ENCODE peak calls at places on chromosomes 6 and 20, in five cellular contexts. E, V, K, L and O are unnamed samples.

GRCh38 chr6:124190256-124190655 is 386.6 kb downstream of the NKAIN2 start:
- DNase-seq in L (no peak), K (no peak), V (no peak), E (no peak), O (no peak)

GRCh38 chr6:141488466-141488865 is 644.3 kb upstream of the GJE1 start:
- DNase-seq in L (no peak), V (no peak), E (no peak), K (peak; percentile 46), O (no peak)

GRCh38 chr6:17998003-17998402 is 10.6 kb upstream of the KIF13A start:
- DNase-seq in K (no peak), E (no peak), L (no peak), V (no peak), O (no peak)

GRCh38 chr6:166625356-166625755 is 1.7 kb downstream of the RPS6KA2 start:
- DNase-seq in L (no peak), V (no peak), E (no peak), K (peak; percentile 74), O (no peak)

GRCh38 chr6:76697585-76697984 is 625.1 kb upstream of the IMPG1 start:
- DNase-seq in K (peak; percentile 18), E (no peak), L (no peak), V (no peak), O (no peak)

GRCh38 chr20:43017241-43018030 is 172.3 kb downstream of the PTPRT start:
- DNase-seq in L (no peak), V (no peak), K (no peak), E (no peak), O (no peak)

GRCh38 chr20:47749367-47749766 is 35.9 kb downstream of the SULF2 start:
- DNase-seq in E (no peak), V (peak; percentile 47), L (no peak), K (no peak), O (peak; percentile 46)

GRCh38 chr6:77034161-77034560 is 429.1 kb downstream of the HTR1B start:
- DNase-seq in V (no peak), E (no peak), K (peak; percentile 96), L (no peak), O (no peak)

GRCh38 chr6:138559153-138559552 is 59.9 kb upstream of the NHSL1 start:
- DNase-seq in V (no peak), E (no peak), K (no peak), L (no peak), O (no peak)

GRCh38 chr20:41081276-41081814 is 52.7 kb downstream of the TOP1 start:
- DNase-seq in L (no peak), V (no peak), K (peak; percentile 82), E (no peak), O (no peak)

GRCh38 chr6:25876203-25876602 is 2.2 kb upstream of the SLC17A3 start:
- DNase-seq in V (no peak), L (no peak), K (no peak), E (no peak), O (no peak)

GRCh38 chr20:51529758-51530157 is 12.8 kb downstream of the NFATC2 start:
- DNase-seq in L (peak; percentile 46), V (no peak), K (peak; percentile 61), E (no peak), O (no peak)

GRCh38 chr6:68427630-68428029 is 207.5 kb upstream of the ADGRB3 start:
- DNase-seq in V (no peak), E (no peak), K (peak; percentile 0), L (no peak), O (no peak)

GRCh38 chr20:64036346-64037198 is 590 bp downstream of the C20orf204 start:
- DNase-seq in V (no peak), L (peak; percentile 78), K (peak; percentile 53), E (no peak), O (no peak)

GRCh38 chr20:50070361-50070760 is 42.6 kb downstream of the UBE2V1 start:
- DNase-seq in K (no peak), V (no peak), E (no peak), L (peak; percentile 39), O (peak; percentile 15)

GRCh38 chr6:105382918-105383317 is 20.0 kb downstream of the PREP start:
- DNase-seq in V (no peak), L (no peak), E (no peak), K (no peak), O (no peak)

GRCh38 chr6:139028658-139029469 is at the start of gene ABRACL:
- DNase-seq in L (peak; percentile 42), K (peak; percentile 63), E (peak; percentile 78), V (peak; percentile 61), O (peak; percentile 26)

GRCh38 chr6:80214436-80215022 is 108.1 kb downstream of the BCKDHB start:
- DNase-seq in K (peak; percentile 70), L (peak; percentile 65), V (peak; percentile 37), E (no peak), O (peak; percentile 24)

GRCh38 chr6:7615611-7616383 is 25.8 kb downstream of the SNRNP48 start:
- DNase-seq in V (peak; percentile 54), E (no peak), K (peak; percentile 65), L (peak; percentile 77), O (no peak)

GRCh38 chr6:11275598-11275997 is 43.1 kb upstream of the NEDD9 start:
- DNase-seq in L (no peak), V (no peak), E (no peak), K (no peak), O (no peak)

GRCh38 chr6:5937516-5937915 is 69.2 kb downstream of the NRN1 start:
- DNase-seq in L (no peak), K (no peak), E (no peak), V (no peak), O (no peak)

GRCh38 chr20:7741866-7742265 is 198.4 kb downstream of the HAO1 start:
- DNase-seq in L (no peak), K (no peak), V (no peak), E (no peak), O (no peak)

GRCh38 chr20:8116067-8116811 is 15.8 kb upstream of the PLCB1 start:
- DNase-seq in K (peak; percentile 91), V (no peak), L (no peak), E (no peak), O (no peak)

GRCh38 chr6:87351583-87351982 is 7.0 kb downstream of the C6orf163 start:
- DNase-seq in V (no peak), L (no peak), E (no peak), K (no peak), O (no peak)

GRCh38 chr6:41502607-41503434 is 43.4 kb upstream of the FOXP4 start:
- DNase-seq in K (no peak), V (peak; percentile 20), E (no peak), L (no peak), O (peak; percentile 25)

DNA sequence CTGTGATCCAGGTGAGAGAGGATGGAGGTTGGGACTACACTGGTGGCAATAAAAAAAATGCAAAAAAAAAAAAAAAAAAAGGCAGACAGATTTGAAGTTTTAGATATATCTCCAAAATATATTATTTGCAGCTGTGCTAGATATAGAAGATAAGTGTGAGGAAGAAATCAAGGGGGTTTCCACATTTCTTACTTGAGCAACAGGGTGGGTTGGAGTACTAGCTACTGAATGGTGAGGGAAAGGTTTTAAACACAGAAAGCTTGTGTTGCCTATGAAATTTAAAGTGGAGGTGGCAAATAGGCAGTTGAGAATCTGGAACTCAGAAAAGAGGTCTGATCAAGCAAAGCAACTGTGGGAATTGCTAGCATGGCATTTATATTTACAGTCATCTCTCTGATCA is 59.9 kb upstream of the GNRH2 start:
- DNase-seq in V (no peak), L (no peak), K (no peak), E (no peak), O (no peak)
- H3K27ac ChIP-seq in V (no peak overlapping the region), L (no peak overlapping the region), K (no peak overlapping the region), E (no peak overlapping the region), O (no peak overlapping the region)

GRCh38 chr20:839015-839414 is 5.5 kb downstream of the FAM110A start:
- DNase-seq in K (no peak), E (no peak), V (no peak), L (no peak), O (no peak)

GRCh38 chr20:834151-834747 is 734 bp downstream of the FAM110A start:
- DNase-seq in V (no peak), L (no peak), K (no peak), E (no peak), O (no peak)

GRCh38 chr20:833450-834150 is at the start of gene FAM110A:
- DNase-seq in E (peak; percentile 98), V (peak; percentile 98), L (peak; percentile 95), K (peak; percentile 91), O (peak; percentile 95)

GRCh38 chr20:835220-836045 is 1.9 kb downstream of the FAM110A start:
- DNase-seq in E (peak; percentile 94), V (peak; percentile 71), L (peak; percentile 59), K (no peak), O (peak; percentile 57)

DNA sequence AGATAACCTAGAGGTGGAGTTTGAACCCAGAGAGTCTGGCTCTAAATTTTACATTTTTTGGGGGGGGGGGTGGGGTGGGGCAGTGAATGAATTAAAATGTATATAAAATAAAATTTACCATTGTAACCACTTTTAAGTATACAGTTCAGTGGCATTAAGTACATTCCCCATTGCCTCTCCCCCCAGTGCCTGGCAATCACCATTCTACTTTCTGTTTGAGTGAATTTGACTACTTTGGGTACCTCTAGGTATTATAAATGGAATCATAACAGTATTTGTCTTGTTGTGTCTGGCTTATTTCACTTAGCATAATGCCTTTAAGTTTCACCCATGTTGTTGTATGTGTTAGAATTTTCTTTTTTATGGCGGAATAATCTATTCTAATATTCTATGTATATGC is 2.7 kb downstream of the FAM110A start:
- DNase-seq in E (no peak), K (no peak), V (no peak), L (no peak), O (no peak)
- H3K27ac ChIP-seq in E (no peak overlapping the region), K (no peak overlapping the region), V (peak overlapping the region; percentile 60), L (peak overlapping the region; percentile 68), O (no peak overlapping the region)

GRCh38 chr20:10634190-10634589 is 39.6 kb downstream of the JAG1 start:
- DNase-seq in L (no peak), V (no peak), K (no peak), E (no peak), O (no peak)

GRCh38 chr20:10633708-10634107 is 40.1 kb downstream of the JAG1 start:
- DNase-seq in V (no peak), E (no peak), L (no peak), K (no peak), O (no peak)

GRCh38 chr20:10632681-10633509 is 40.9 kb downstream of the JAG1 start:
- DNase-seq in K (no peak), L (no peak), E (no peak), V (no peak), O (no peak)

GRCh38 chr20:10626896-10627295 is 46.9 kb downstream of the JAG1 start:
- DNase-seq in V (no peak), E (no peak), L (no peak), K (no peak), O (no peak)

GRCh38 chr20:10629946-10630345 is 43.9 kb downstream of the JAG1 start:
- DNase-seq in K (no peak), V (no peak), E (no peak), L (no peak), O (no peak)
- H3K27ac ChIP-seq in K (no peak overlapping the region), V (no peak overlapping the region), E (no peak overlapping the region), L (no peak overlapping the region), O (no peak overlapping the region)

GRCh38 chr20:21982559-21982958 is 277.1 kb downstream of the PAX1 start:
- DNase-seq in V (no peak), K (no peak), E (no peak), L (no peak), O (no peak)
- H3K27ac ChIP-seq in V (peak overlapping the region; percentile 28), K (no peak overlapping the region), E (no peak overlapping the region), L (no peak overlapping the region), O (no peak overlapping the region)

DNA sequence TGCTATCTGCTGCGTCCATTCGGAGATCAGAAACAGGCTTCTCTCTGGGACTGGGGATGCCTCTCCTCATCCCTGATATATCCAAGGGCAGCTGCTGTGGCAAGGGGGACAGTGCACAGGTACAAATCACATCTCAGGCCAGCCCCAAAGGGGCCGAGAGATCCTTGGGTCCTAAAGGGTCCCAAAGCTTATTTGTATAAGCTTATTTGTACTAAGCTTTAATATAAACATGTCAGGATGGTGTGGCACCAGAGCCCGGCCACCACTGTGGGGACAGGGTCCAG is 45.3 kb downstream of the FGD2 start:
- DNase-seq in E (no peak), V (no peak), L (no peak), K (no peak), O (no peak)
- H3K27ac ChIP-seq in E (peak overlapping the region; percentile 4), V (peak overlapping the region; percentile 93), L (peak overlapping the region; percentile 95), K (no peak overlapping the region), O (no peak overlapping the region)